ENCODE peak calls at places on chromosomes 5 and 9, in eight cellular contexts. One of them, this sample, is unnamed.

GRCh38 chr9:128374221-128374675 is 3.1 kb downstream of the URM1 start:
- DNase-seq in cardiac fibroblast: no peak
- DNase-seq in RCC 7860: no peak
- DNase-seq in stimulated activated CD4-positive, alpha-beta T cell treated with anti-CD3 and anti-CD28 coated beads, Interleukin-1b, Interleukin-23, amount 100 ng/mL, for 24 hours: no peak
- DNase-seq in GM04503: no peak
- DNase-seq in stomach: no peak
- DNase-seq in GM10248: no peak
- DNase-seq in M059J: no peak
- DNase-seq in this sample: no peak

GRCh38 chr5:177230660-177231059 is 72.9 kb downstream of the RAB24 start:
- DNase-seq in cardiac fibroblast: no peak
- DNase-seq in RCC 7860: no peak
- DNase-seq in stimulated activated CD4-positive, alpha-beta T cell treated with anti-CD3 and anti-CD28 coated beads, Interleukin-1b, Interleukin-23, amount 100 ng/mL, for 24 hours: no peak
- DNase-seq in GM04503: no peak
- DNase-seq in stomach: no peak
- DNase-seq in GM10248: no peak
- DNase-seq in M059J: no peak
- DNase-seq in this sample: no peak

GRCh38 chr5:172451771-172452197 is 2.5 kb downstream of the SH3PXD2B start:
- DNase-seq in cardiac fibroblast: peak; percentile 85
- DNase-seq in RCC 7860: peak; percentile 85
- DNase-seq in stimulated activated CD4-positive, alpha-beta T cell treated with anti-CD3 and anti-CD28 coated beads, Interleukin-1b, Interleukin-23, amount 100 ng/mL, for 24 hours: no peak
- DNase-seq in GM04503: no peak
- DNase-seq in stomach: peak; percentile 21
- DNase-seq in GM10248: no peak
- DNase-seq in M059J: peak; percentile 84
- DNase-seq in this sample: peak; percentile 51

GRCh38 chr9:84750152-84750865 is 80.8 kb downstream of the NTRK2 start:
- DNase-seq in cardiac fibroblast: no peak
- DNase-seq in RCC 7860: no peak
- DNase-seq in stimulated activated CD4-positive, alpha-beta T cell treated with anti-CD3 and anti-CD28 coated beads, Interleukin-1b, Interleukin-23, amount 100 ng/mL, for 24 hours: no peak
- DNase-seq in GM04503: no peak
- DNase-seq in stomach: no peak
- DNase-seq in GM10248: no peak
- DNase-seq in M059J: peak; percentile 79
- DNase-seq in this sample: no peak

GRCh38 chr5:126492939-126493338 is 69.7 kb downstream of the GRAMD2B start:
- DNase-seq in cardiac fibroblast: peak; percentile 47
- DNase-seq in RCC 7860: no peak
- DNase-seq in stimulated activated CD4-positive, alpha-beta T cell treated with anti-CD3 and anti-CD28 coated beads, Interleukin-1b, Interleukin-23, amount 100 ng/mL, for 24 hours: no peak
- DNase-seq in GM04503: no peak
- DNase-seq in stomach: no peak
- DNase-seq in GM10248: no peak
- DNase-seq in M059J: no peak
- DNase-seq in this sample: no peak

GRCh38 chr5:136249678-136250266 is 56.8 kb upstream of the SMIM32 start:
- DNase-seq in cardiac fibroblast: peak; percentile 79
- DNase-seq in RCC 7860: peak; percentile 47
- DNase-seq in stimulated activated CD4-positive, alpha-beta T cell treated with anti-CD3 and anti-CD28 coated beads, Interleukin-1b, Interleukin-23, amount 100 ng/mL, for 24 hours: no peak
- DNase-seq in GM04503: peak; percentile 18
- DNase-seq in stomach: peak; percentile 55
- DNase-seq in GM10248: peak; percentile 28
- DNase-seq in M059J: peak; percentile 64
- DNase-seq in this sample: peak; percentile 79

GRCh38 chr5:57166250-57166649 is 7.6 kb upstream of the GPBP1 start:
- DNase-seq in cardiac fibroblast: no peak
- DNase-seq in RCC 7860: no peak
- DNase-seq in stimulated activated CD4-positive, alpha-beta T cell treated with anti-CD3 and anti-CD28 coated beads, Interleukin-1b, Interleukin-23, amount 100 ng/mL, for 24 hours: no peak
- DNase-seq in GM04503: no peak
- DNase-seq in stomach: no peak
- DNase-seq in GM10248: peak; percentile 22
- DNase-seq in M059J: no peak
- DNase-seq in this sample: no peak

GRCh38 chr9:124197177-124198095 is 60.3 kb upstream of the NEK6 start:
- DNase-seq in cardiac fibroblast: no peak
- DNase-seq in RCC 7860: no peak
- DNase-seq in stimulated activated CD4-positive, alpha-beta T cell treated with anti-CD3 and anti-CD28 coated beads, Interleukin-1b, Interleukin-23, amount 100 ng/mL, for 24 hours: no peak
- DNase-seq in GM04503: no peak
- DNase-seq in stomach: peak; percentile 5
- DNase-seq in GM10248: peak; percentile 75
- DNase-seq in M059J: no peak
- DNase-seq in this sample: no peak

GRCh38 chr5:142014911-142015584 is 2.2 kb upstream of the GNPDA1 start:
- DNase-seq in cardiac fibroblast: peak; percentile 68
- DNase-seq in RCC 7860: peak; percentile 71
- DNase-seq in stimulated activated CD4-positive, alpha-beta T cell treated with anti-CD3 and anti-CD28 coated beads, Interleukin-1b, Interleukin-23, amount 100 ng/mL, for 24 hours: peak; percentile 35
- DNase-seq in GM04503: no peak
- DNase-seq in stomach: no peak
- DNase-seq in GM10248: peak; percentile 58
- DNase-seq in M059J: peak; percentile 85
- DNase-seq in this sample: peak; percentile 48

GRCh38 chr9:128891354-128892222 is 9.7 kb downstream of the LRRC8A start:
- DNase-seq in cardiac fibroblast: peak; percentile 52
- DNase-seq in RCC 7860: no peak
- DNase-seq in stimulated activated CD4-positive, alpha-beta T cell treated with anti-CD3 and anti-CD28 coated beads, Interleukin-1b, Interleukin-23, amount 100 ng/mL, for 24 hours: no peak
- DNase-seq in GM04503: no peak
- DNase-seq in stomach: no peak
- DNase-seq in GM10248: no peak
- DNase-seq in M059J: no peak
- DNase-seq in this sample: no peak

GRCh38 chr9:109319631-109320233 is 1.1 kb downstream of the EPB41L4B start:
- DNase-seq in cardiac fibroblast: no peak
- DNase-seq in RCC 7860: peak; percentile 18
- DNase-seq in stimulated activated CD4-positive, alpha-beta T cell treated with anti-CD3 and anti-CD28 coated beads, Interleukin-1b, Interleukin-23, amount 100 ng/mL, for 24 hours: no peak
- DNase-seq in GM04503: no peak
- DNase-seq in stomach: peak; percentile 44
- DNase-seq in GM10248: no peak
- DNase-seq in M059J: no peak
- DNase-seq in this sample: no peak

GRCh38 chr5:151270599-151270998 is 17.6 kb downstream of the GM2A start:
- DNase-seq in cardiac fibroblast: peak; percentile 90
- DNase-seq in RCC 7860: peak; percentile 35
- DNase-seq in stimulated activated CD4-positive, alpha-beta T cell treated with anti-CD3 and anti-CD28 coated beads, Interleukin-1b, Interleukin-23, amount 100 ng/mL, for 24 hours: no peak
- DNase-seq in GM04503: no peak
- DNase-seq in stomach: no peak
- DNase-seq in GM10248: peak; percentile 64
- DNase-seq in M059J: peak; percentile 31
- DNase-seq in this sample: no peak

GRCh38 chr9:38058452-38059232 is 10.4 kb downstream of the SHB start:
- DNase-seq in cardiac fibroblast: no peak
- DNase-seq in RCC 7860: no peak
- DNase-seq in stimulated activated CD4-positive, alpha-beta T cell treated with anti-CD3 and anti-CD28 coated beads, Interleukin-1b, Interleukin-23, amount 100 ng/mL, for 24 hours: no peak
- DNase-seq in GM04503: no peak
- DNase-seq in stomach: no peak
- DNase-seq in GM10248: no peak
- DNase-seq in M059J: no peak
- DNase-seq in this sample: no peak

GRCh38 chr5:77778881-77779438 is 2.8 kb upstream of the TBCA start:
- DNase-seq in cardiac fibroblast: no peak
- DNase-seq in RCC 7860: no peak
- DNase-seq in stimulated activated CD4-positive, alpha-beta T cell treated with anti-CD3 and anti-CD28 coated beads, Interleukin-1b, Interleukin-23, amount 100 ng/mL, for 24 hours: no peak
- DNase-seq in GM04503: no peak
- DNase-seq in stomach: no peak
- DNase-seq in GM10248: no peak
- DNase-seq in M059J: no peak
- DNase-seq in this sample: no peak

GRCh38 chr9:102124465-102124864 is 386.0 kb upstream of the GRIN3A start:
- DNase-seq in cardiac fibroblast: no peak
- DNase-seq in RCC 7860: no peak
- DNase-seq in stimulated activated CD4-positive, alpha-beta T cell treated with anti-CD3 and anti-CD28 coated beads, Interleukin-1b, Interleukin-23, amount 100 ng/mL, for 24 hours: no peak
- DNase-seq in GM04503: no peak
- DNase-seq in stomach: no peak
- DNase-seq in GM10248: no peak
- DNase-seq in M059J: no peak
- DNase-seq in this sample: no peak

GRCh38 chr5:37891832-37892231 is 52.0 kb upstream of the GDNF start:
- DNase-seq in cardiac fibroblast: no peak
- DNase-seq in RCC 7860: no peak
- DNase-seq in stimulated activated CD4-positive, alpha-beta T cell treated with anti-CD3 and anti-CD28 coated beads, Interleukin-1b, Interleukin-23, amount 100 ng/mL, for 24 hours: no peak
- DNase-seq in GM04503: no peak
- DNase-seq in stomach: no peak
- DNase-seq in GM10248: no peak
- DNase-seq in M059J: no peak
- DNase-seq in this sample: no peak

GRCh38 chr9:105103776-105104175 is 140.7 kb upstream of the SLC44A1 start:
- DNase-seq in cardiac fibroblast: peak; percentile 49
- DNase-seq in RCC 7860: peak; percentile 73
- DNase-seq in stimulated activated CD4-positive, alpha-beta T cell treated with anti-CD3 and anti-CD28 coated beads, Interleukin-1b, Interleukin-23, amount 100 ng/mL, for 24 hours: no peak
- DNase-seq in GM04503: no peak
- DNase-seq in stomach: no peak
- DNase-seq in GM10248: no peak
- DNase-seq in M059J: peak; percentile 78
- DNase-seq in this sample: no peak

GRCh38 chr9:98074119-98074990 is 17.8 kb downstream of the NANS start:
- DNase-seq in cardiac fibroblast: peak; percentile 71
- DNase-seq in RCC 7860: no peak
- DNase-seq in stimulated activated CD4-positive, alpha-beta T cell treated with anti-CD3 and anti-CD28 coated beads, Interleukin-1b, Interleukin-23, amount 100 ng/mL, for 24 hours: peak; percentile 35
- DNase-seq in GM04503: no peak
- DNase-seq in stomach: peak; percentile 81
- DNase-seq in GM10248: peak; percentile 77
- DNase-seq in M059J: peak; percentile 56
- DNase-seq in this sample: peak; percentile 82

GRCh38 chr9:137579259-137579604 is 507 bp upstream of the DPH7 start:
- DNase-seq in cardiac fibroblast: no peak
- DNase-seq in RCC 7860: no peak
- DNase-seq in stimulated activated CD4-positive, alpha-beta T cell treated with anti-CD3 and anti-CD28 coated beads, Interleukin-1b, Interleukin-23, amount 100 ng/mL, for 24 hours: no peak
- DNase-seq in GM04503: no peak
- DNase-seq in stomach: no peak
- DNase-seq in GM10248: no peak
- DNase-seq in M059J: no peak
- DNase-seq in this sample: no peak

GRCh38 chr5:30099634-30100033 is 1093.9 kb upstream of the CDH6 start:
- DNase-seq in cardiac fibroblast: peak; percentile 86
- DNase-seq in RCC 7860: no peak
- DNase-seq in stimulated activated CD4-positive, alpha-beta T cell treated with anti-CD3 and anti-CD28 coated beads, Interleukin-1b, Interleukin-23, amount 100 ng/mL, for 24 hours: no peak
- DNase-seq in GM04503: no peak
- DNase-seq in stomach: no peak
- DNase-seq in GM10248: no peak
- DNase-seq in M059J: peak; percentile 47
- DNase-seq in this sample: no peak

GRCh38 chr9:93683331-93684134 is 107.1 kb downstream of the PHF2 start:
- DNase-seq in cardiac fibroblast: no peak
- DNase-seq in RCC 7860: no peak
- DNase-seq in stimulated activated CD4-positive, alpha-beta T cell treated with anti-CD3 and anti-CD28 coated beads, Interleukin-1b, Interleukin-23, amount 100 ng/mL, for 24 hours: no peak
- DNase-seq in GM04503: no peak
- DNase-seq in stomach: peak; percentile 18
- DNase-seq in GM10248: peak; percentile 7
- DNase-seq in M059J: no peak
- DNase-seq in this sample: peak; percentile 6

GRCh38 chr9:98977813-98978212 is 34.1 kb downstream of the COL15A1 start:
- DNase-seq in cardiac fibroblast: no peak
- DNase-seq in RCC 7860: no peak
- DNase-seq in stimulated activated CD4-positive, alpha-beta T cell treated with anti-CD3 and anti-CD28 coated beads, Interleukin-1b, Interleukin-23, amount 100 ng/mL, for 24 hours: no peak
- DNase-seq in GM04503: no peak
- DNase-seq in stomach: no peak
- DNase-seq in GM10248: no peak
- DNase-seq in M059J: no peak
- DNase-seq in this sample: no peak

GRCh38 chr5:150217041-150217440 is 27.2 kb downstream of the SLC6A7 start:
- DNase-seq in cardiac fibroblast: no peak
- DNase-seq in RCC 7860: no peak
- DNase-seq in stimulated activated CD4-positive, alpha-beta T cell treated with anti-CD3 and anti-CD28 coated beads, Interleukin-1b, Interleukin-23, amount 100 ng/mL, for 24 hours: no peak
- DNase-seq in GM04503: no peak
- DNase-seq in stomach: no peak
- DNase-seq in GM10248: no peak
- DNase-seq in M059J: no peak
- DNase-seq in this sample: no peak

GRCh38 chr9:70924380-70924779 is 197.0 kb downstream of the TRPM3 start:
- DNase-seq in cardiac fibroblast: peak; percentile 93
- DNase-seq in RCC 7860: no peak
- DNase-seq in stimulated activated CD4-positive, alpha-beta T cell treated with anti-CD3 and anti-CD28 coated beads, Interleukin-1b, Interleukin-23, amount 100 ng/mL, for 24 hours: no peak
- DNase-seq in GM04503: peak; percentile 93
- DNase-seq in stomach: no peak
- DNase-seq in GM10248: no peak
- DNase-seq in M059J: peak; percentile 37
- DNase-seq in this sample: peak; percentile 71

GRCh38 chr5:158990979-158991378 is 108.7 kb downstream of the EBF1 start:
- DNase-seq in cardiac fibroblast: no peak
- DNase-seq in RCC 7860: no peak
- DNase-seq in stimulated activated CD4-positive, alpha-beta T cell treated with anti-CD3 and anti-CD28 coated beads, Interleukin-1b, Interleukin-23, amount 100 ng/mL, for 24 hours: no peak
- DNase-seq in GM04503: no peak
- DNase-seq in stomach: no peak
- DNase-seq in GM10248: no peak
- DNase-seq in M059J: no peak
- DNase-seq in this sample: no peak

GRCh38 chr5:112535339-112535738 is 116.3 kb upstream of the EPB41L4A start:
- DNase-seq in cardiac fibroblast: no peak
- DNase-seq in RCC 7860: no peak
- DNase-seq in stimulated activated CD4-positive, alpha-beta T cell treated with anti-CD3 and anti-CD28 coated beads, Interleukin-1b, Interleukin-23, amount 100 ng/mL, for 24 hours: no peak
- DNase-seq in GM04503: no peak
- DNase-seq in stomach: no peak
- DNase-seq in GM10248: no peak
- DNase-seq in M059J: no peak
- DNase-seq in this sample: no peak

GRCh38 chr9:114652776-114653555 is 4.6 kb downstream of the TEX53 start:
- DNase-seq in cardiac fibroblast: peak; percentile 69
- DNase-seq in RCC 7860: no peak
- DNase-seq in stimulated activated CD4-positive, alpha-beta T cell treated with anti-CD3 and anti-CD28 coated beads, Interleukin-1b, Interleukin-23, amount 100 ng/mL, for 24 hours: no peak
- DNase-seq in GM04503: peak; percentile 42
- DNase-seq in stomach: no peak
- DNase-seq in GM10248: no peak
- DNase-seq in M059J: peak; percentile 40
- DNase-seq in this sample: peak; percentile 62

GRCh38 chr5:133757396-133757795 is 145.1 kb upstream of the FSTL4 start:
- DNase-seq in cardiac fibroblast: no peak
- DNase-seq in RCC 7860: no peak
- DNase-seq in stimulated activated CD4-positive, alpha-beta T cell treated with anti-CD3 and anti-CD28 coated beads, Interleukin-1b, Interleukin-23, amount 100 ng/mL, for 24 hours: no peak
- DNase-seq in GM04503: no peak
- DNase-seq in stomach: no peak
- DNase-seq in GM10248: no peak
- DNase-seq in M059J: no peak
- DNase-seq in this sample: no peak

GRCh38 chr5:160118349-160119141 is 705 bp downstream of the PWWP2A start:
- DNase-seq in cardiac fibroblast: peak; percentile 17
- DNase-seq in RCC 7860: no peak
- DNase-seq in stimulated activated CD4-positive, alpha-beta T cell treated with anti-CD3 and anti-CD28 coated beads, Interleukin-1b, Interleukin-23, amount 100 ng/mL, for 24 hours: peak; percentile 0
- DNase-seq in GM04503: no peak
- DNase-seq in stomach: peak; percentile 47
- DNase-seq in GM10248: peak; percentile 53
- DNase-seq in M059J: peak; percentile 23
- DNase-seq in this sample: peak; percentile 65

GRCh38 chr5:177455036-177455660 is 8.5 kb downstream of the PRR7 start:
- DNase-seq in cardiac fibroblast: peak; percentile 59
- DNase-seq in RCC 7860: peak; percentile 64
- DNase-seq in stimulated activated CD4-positive, alpha-beta T cell treated with anti-CD3 and anti-CD28 coated beads, Interleukin-1b, Interleukin-23, amount 100 ng/mL, for 24 hours: peak; percentile 84
- DNase-seq in GM04503: no peak
- DNase-seq in stomach: peak; percentile 90
- DNase-seq in GM10248: peak; percentile 89
- DNase-seq in M059J: peak; percentile 65
- DNase-seq in this sample: peak; percentile 68

GRCh38 chr5:75610201-75610600 is 1.1 kb upstream of the ANKDD1B start:
- DNase-seq in cardiac fibroblast: no peak
- DNase-seq in RCC 7860: no peak
- DNase-seq in stimulated activated CD4-positive, alpha-beta T cell treated with anti-CD3 and anti-CD28 coated beads, Interleukin-1b, Interleukin-23, amount 100 ng/mL, for 24 hours: no peak
- DNase-seq in GM04503: no peak
- DNase-seq in stomach: no peak
- DNase-seq in GM10248: no peak
- DNase-seq in M059J: peak; percentile 22
- DNase-seq in this sample: no peak

GRCh38 chr9:126989847-126990821 is 75.6 kb downstream of the RALGPS1 start:
- DNase-seq in cardiac fibroblast: no peak
- DNase-seq in RCC 7860: no peak
- DNase-seq in stimulated activated CD4-positive, alpha-beta T cell treated with anti-CD3 and anti-CD28 coated beads, Interleukin-1b, Interleukin-23, amount 100 ng/mL, for 24 hours: no peak
- DNase-seq in GM04503: no peak
- DNase-seq in stomach: no peak
- DNase-seq in GM10248: no peak
- DNase-seq in M059J: no peak
- DNase-seq in this sample: no peak

GRCh38 chr5:172407241-172407691 is 47.1 kb downstream of the SH3PXD2B start:
- DNase-seq in cardiac fibroblast: peak; percentile 40
- DNase-seq in RCC 7860: no peak
- DNase-seq in stimulated activated CD4-positive, alpha-beta T cell treated with anti-CD3 and anti-CD28 coated beads, Interleukin-1b, Interleukin-23, amount 100 ng/mL, for 24 hours: no peak
- DNase-seq in GM04503: no peak
- DNase-seq in stomach: no peak
- DNase-seq in GM10248: no peak
- DNase-seq in M059J: peak; percentile 86
- DNase-seq in this sample: peak; percentile 49

GRCh38 chr5:61167382-61167781 is 5.1 kb upstream of the SMIM15 start:
- DNase-seq in cardiac fibroblast: peak; percentile 71
- DNase-seq in RCC 7860: no peak
- DNase-seq in stimulated activated CD4-positive, alpha-beta T cell treated with anti-CD3 and anti-CD28 coated beads, Interleukin-1b, Interleukin-23, amount 100 ng/mL, for 24 hours: no peak
- DNase-seq in GM04503: no peak
- DNase-seq in stomach: peak; percentile 32
- DNase-seq in GM10248: peak; percentile 38
- DNase-seq in M059J: peak; percentile 54
- DNase-seq in this sample: peak; percentile 60

This sample was measured in AG20443.